ENCODE peak calls at places on chromosomes 1 and 21, in four cellular contexts. One of them, this sample, is unnamed.

GRCh38 chr1:40984066-40984465 is 4.6 kb downstream of the CTPS1 start:
- DNase-seq in CD8-positive, alpha-beta T cell: no peak
- DNase-seq in tibial nerve: no peak
- DNase-seq in brain microvascular endothelial cell: no peak
- DNase-seq in this sample: no peak

GRCh38 chr1:212554401-212554800 is 54.2 kb upstream of the ATF3 start:
- DNase-seq in brain microvascular endothelial cell: no peak
- DNase-seq in tibial nerve: no peak
- DNase-seq in CD8-positive, alpha-beta T cell: no peak
- DNase-seq in this sample: no peak

GRCh38 chr1:216750031-216750627 is 26.9 kb upstream of the ESRRG start:
- DNase-seq in brain microvascular endothelial cell: peak
- DNase-seq in CD8-positive, alpha-beta T cell: no peak
- DNase-seq in tibial nerve: no peak
- DNase-seq in this sample: peak

GRCh38 chr1:27789511-27790154 is 16.6 kb downstream of the STX12 start:
- DNase-seq in tibial nerve: no peak
- DNase-seq in CD8-positive, alpha-beta T cell: no peak
- DNase-seq in brain microvascular endothelial cell: peak
- DNase-seq in this sample: no peak

GRCh38 chr1:234683856-234684632 is 74.1 kb upstream of the IRF2BP2 start:
- DNase-seq in CD8-positive, alpha-beta T cell: no peak
- DNase-seq in tibial nerve: peak
- DNase-seq in brain microvascular endothelial cell: peak
- DNase-seq in this sample: no peak

GRCh38 chr1:231053493-231054162 is 13.6 kb upstream of the FAM89A start:
- DNase-seq in brain microvascular endothelial cell: peak
- DNase-seq in tibial nerve: no peak
- DNase-seq in CD8-positive, alpha-beta T cell: no peak
- DNase-seq in this sample: peak

GRCh38 chr1:6048179-6048867 is 2.6 kb downstream of the KCNAB2 start:
- DNase-seq in brain microvascular endothelial cell: no peak
- DNase-seq in tibial nerve: no peak
- DNase-seq in CD8-positive, alpha-beta T cell: no peak
- DNase-seq in this sample: no peak

GRCh38 chr1:45809761-45810160 is 6.3 kb downstream of the MAST2 start:
- DNase-seq in tibial nerve: no peak
- DNase-seq in brain microvascular endothelial cell: no peak
- DNase-seq in CD8-positive, alpha-beta T cell: no peak
- DNase-seq in this sample: no peak

GRCh38 chr1:79235221-79236002 is 228.9 kb upstream of the ADGRL4 start:
- DNase-seq in CD8-positive, alpha-beta T cell: no peak
- DNase-seq in brain microvascular endothelial cell: no peak
- DNase-seq in tibial nerve: no peak
- DNase-seq in this sample: no peak

GRCh38 chr1:171881466-171881865 is 40.2 kb downstream of the DNM3 start:
- DNase-seq in tibial nerve: no peak
- DNase-seq in brain microvascular endothelial cell: no peak
- DNase-seq in CD8-positive, alpha-beta T cell: no peak
- DNase-seq in this sample: no peak

GRCh38 chr1:212288614-212289013 is 3.4 kb downstream of the PPP2R5A start:
- DNase-seq in CD8-positive, alpha-beta T cell: no peak
- DNase-seq in brain microvascular endothelial cell: no peak
- DNase-seq in tibial nerve: no peak
- DNase-seq in this sample: no peak

GRCh38 chr1:83860506-83861221 is 138.3 kb downstream of the TTLL7 start:
- DNase-seq in CD8-positive, alpha-beta T cell: peak
- DNase-seq in tibial nerve: peak
- DNase-seq in brain microvascular endothelial cell: peak
- DNase-seq in this sample: peak

GRCh38 chr1:43582162-43582566 is 51.5 kb downstream of the PTPRF start:
- DNase-seq in tibial nerve: no peak
- DNase-seq in brain microvascular endothelial cell: peak
- DNase-seq in CD8-positive, alpha-beta T cell: no peak
- DNase-seq in this sample: peak

GRCh38 chr1:24021403-24022266 is 41.5 kb upstream of the SRSF10 start:
- DNase-seq in CD8-positive, alpha-beta T cell: no peak
- DNase-seq in tibial nerve: no peak
- DNase-seq in brain microvascular endothelial cell: no peak
- DNase-seq in this sample: no peak

GRCh38 chr1:153483776-153484175 is 23.3 kb upstream of the S100A7 start:
- DNase-seq in brain microvascular endothelial cell: no peak
- DNase-seq in tibial nerve: no peak
- DNase-seq in CD8-positive, alpha-beta T cell: no peak
- DNase-seq in this sample: no peak

GRCh38 chr1:234874291-234875288 is 254.0 kb downstream of the TOMM20 start:
- DNase-seq in tibial nerve: no peak
- DNase-seq in CD8-positive, alpha-beta T cell: no peak
- DNase-seq in brain microvascular endothelial cell: no peak
- DNase-seq in this sample: no peak

GRCh38 chr1:93051961-93052360 is 27.1 kb upstream of the MTF2 start:
- DNase-seq in tibial nerve: no peak
- DNase-seq in CD8-positive, alpha-beta T cell: no peak
- DNase-seq in brain microvascular endothelial cell: no peak
- DNase-seq in this sample: no peak

GRCh38 chr1:158794247-158794646 is 13.2 kb upstream of the OR6N2 start:
- DNase-seq in tibial nerve: no peak
- DNase-seq in CD8-positive, alpha-beta T cell: no peak
- DNase-seq in brain microvascular endothelial cell: no peak
- DNase-seq in this sample: no peak

GRCh38 chr1:227938911-227939790 is 8.6 kb downstream of the WNT9A start:
- DNase-seq in brain microvascular endothelial cell: no peak
- DNase-seq in CD8-positive, alpha-beta T cell: no peak
- DNase-seq in tibial nerve: peak
- DNase-seq in this sample: no peak

GRCh38 chr1:80778094-80778840 is 1022.5 kb upstream of the ADGRL2 start:
- DNase-seq in tibial nerve: no peak
- DNase-seq in brain microvascular endothelial cell: no peak
- DNase-seq in CD8-positive, alpha-beta T cell: no peak
- DNase-seq in this sample: no peak

GRCh38 chr1:44048816-44049215 is 17.6 kb upstream of the SLC6A9 start:
- DNase-seq in brain microvascular endothelial cell: peak
- DNase-seq in tibial nerve: no peak
- DNase-seq in CD8-positive, alpha-beta T cell: no peak
- DNase-seq in this sample: no peak

GRCh38 chr21:44926364-44927101 is 5.8 kb upstream of the ITGB2 start:
- DNase-seq in brain microvascular endothelial cell: no peak
- DNase-seq in CD8-positive, alpha-beta T cell: no peak
- DNase-seq in tibial nerve: no peak
- DNase-seq in this sample: peak

GRCh38 chr1:156082111-156083091 is at the start of gene MEX3A:
- DNase-seq in CD8-positive, alpha-beta T cell: no peak
- DNase-seq in brain microvascular endothelial cell: peak
- DNase-seq in tibial nerve: no peak
- DNase-seq in this sample: peak

GRCh38 chr1:6603851-6604558 is 1.3 kb upstream of the KLHL21 start:
- DNase-seq in tibial nerve: peak
- DNase-seq in CD8-positive, alpha-beta T cell: no peak
- DNase-seq in brain microvascular endothelial cell: peak
- DNase-seq in this sample: no peak

GRCh38 chr1:42142894-42143675 is 10.1 kb upstream of the GUCA2B start:
- DNase-seq in brain microvascular endothelial cell: no peak
- DNase-seq in CD8-positive, alpha-beta T cell: no peak
- DNase-seq in tibial nerve: no peak
- DNase-seq in this sample: no peak

GRCh38 chr1:39394598-39394997 is 96.8 kb upstream of the BMP8A start:
- DNase-seq in brain microvascular endothelial cell: no peak
- DNase-seq in tibial nerve: no peak
- DNase-seq in CD8-positive, alpha-beta T cell: no peak
- DNase-seq in this sample: no peak

GRCh38 chr1:161192476-161193465 is 6.1 kb downstream of the ADAMTS4 start:
- DNase-seq in tibial nerve: no peak
- DNase-seq in brain microvascular endothelial cell: peak
- DNase-seq in CD8-positive, alpha-beta T cell: peak
- DNase-seq in this sample: no peak

GRCh38 chr1:176854725-176855433 is 309.6 kb downstream of the ASTN1 start:
- DNase-seq in brain microvascular endothelial cell: no peak
- DNase-seq in tibial nerve: no peak
- DNase-seq in CD8-positive, alpha-beta T cell: no peak
- DNase-seq in this sample: no peak

GRCh38 chr1:75034376-75034775 is 99.8 kb upstream of the LHX8 start:
- DNase-seq in brain microvascular endothelial cell: no peak
- DNase-seq in tibial nerve: no peak
- DNase-seq in CD8-positive, alpha-beta T cell: no peak
- DNase-seq in this sample: no peak

GRCh38 chr1:26378088-26378878 is 5.7 kb upstream of the ZNF683 start:
- DNase-seq in tibial nerve: no peak
- DNase-seq in CD8-positive, alpha-beta T cell: peak
- DNase-seq in brain microvascular endothelial cell: peak
- DNase-seq in this sample: no peak

GRCh38 chr21:35711213-35711612 is 349.1 kb downstream of the SETD4 start:
- DNase-seq in brain microvascular endothelial cell: no peak
- DNase-seq in CD8-positive, alpha-beta T cell: no peak
- DNase-seq in tibial nerve: no peak
- DNase-seq in this sample: no peak

GRCh38 chr1:20530901-20531300 is 21.5 kb upstream of the FAM43B start:
- DNase-seq in CD8-positive, alpha-beta T cell: no peak
- DNase-seq in brain microvascular endothelial cell: no peak
- DNase-seq in tibial nerve: no peak
- DNase-seq in this sample: no peak

GRCh38 chr1:245245021-245245667 is 90.4 kb downstream of the KIF26B start:
- DNase-seq in brain microvascular endothelial cell: no peak
- DNase-seq in tibial nerve: no peak
- DNase-seq in CD8-positive, alpha-beta T cell: no peak
- DNase-seq in this sample: no peak

GRCh38 chr1:218616681-218617080 is 271.5 kb downstream of the TGFB2 start:
- DNase-seq in brain microvascular endothelial cell: no peak
- DNase-seq in tibial nerve: no peak
- DNase-seq in CD8-positive, alpha-beta T cell: no peak
- DNase-seq in this sample: no peak

GRCh38 chr1:220326578-220326977 is 54.3 kb upstream of the RAB3GAP2 start:
- DNase-seq in brain microvascular endothelial cell: peak
- DNase-seq in tibial nerve: no peak
- DNase-seq in CD8-positive, alpha-beta T cell: no peak
- DNase-seq in this sample: no peak

GRCh38 chr1:39646232-39647081 is 7.0 kb upstream of the HEYL start:
- DNase-seq in CD8-positive, alpha-beta T cell: no peak
- DNase-seq in tibial nerve: peak
- DNase-seq in brain microvascular endothelial cell: peak
- DNase-seq in this sample: no peak

GRCh38 chr1:65393345-65393744 is 27.1 kb upstream of the LEPR start:
- DNase-seq in brain microvascular endothelial cell: peak
- DNase-seq in tibial nerve: no peak
- DNase-seq in CD8-positive, alpha-beta T cell: no peak
- DNase-seq in this sample: no peak

GRCh38 chr1:116763787-116764465 is 9.7 kb downstream of the CD2 start:
- DNase-seq in brain microvascular endothelial cell: no peak
- DNase-seq in CD8-positive, alpha-beta T cell: no peak
- DNase-seq in tibial nerve: no peak
- DNase-seq in this sample: no peak

GRCh38 chr1:41539999-41540398 is 55.5 kb upstream of the EDN2 start:
- DNase-seq in brain microvascular endothelial cell: no peak
- DNase-seq in CD8-positive, alpha-beta T cell: no peak
- DNase-seq in tibial nerve: no peak
- DNase-seq in this sample: no peak

GRCh38 chr1:52727114-52727586 is 897 bp downstream of the ZYG11B start:
- DNase-seq in tibial nerve: no peak
- DNase-seq in CD8-positive, alpha-beta T cell: no peak
- DNase-seq in brain microvascular endothelial cell: no peak
- DNase-seq in this sample: no peak
- TF ChIP-seq CTCF in tibial nerve: no peak
- TF ChIP-seq CTCF in CD8-positive, alpha-beta T cell: no peak
- TF ChIP-seq CTCF in brain microvascular endothelial cell: no peak
- TF ChIP-seq CTCF in this sample: no peak

GRCh38 chr1:91502882-91503184 is 2.2 kb downstream of the CDC7 start:
- DNase-seq in CD8-positive, alpha-beta T cell: no peak
- DNase-seq in brain microvascular endothelial cell: peak
- DNase-seq in tibial nerve: no peak
- DNase-seq in this sample: no peak
- H3K4me3 ChIP-seq in CD8-positive, alpha-beta T cell: no peak
- H3K4me3 ChIP-seq in brain microvascular endothelial cell: no peak
- H3K4me3 ChIP-seq in tibial nerve: no peak
- H3K4me3 ChIP-seq in this sample: no peak

GRCh38 chr1:22043175-22043769 is 9.2 kb upstream of the CDC42 start:
- DNase-seq in brain microvascular endothelial cell: no peak
- DNase-seq in tibial nerve: no peak
- DNase-seq in CD8-positive, alpha-beta T cell: no peak
- DNase-seq in this sample: no peak

GRCh38 chr1:22037520-22037919 is 15.0 kb upstream of the CDC42 start:
- DNase-seq in brain microvascular endothelial cell: no peak
- DNase-seq in tibial nerve: no peak
- DNase-seq in CD8-positive, alpha-beta T cell: no peak
- DNase-seq in this sample: no peak

GRCh38 chr1:22041505-22041904 is 11.0 kb upstream of the CDC42 start:
- DNase-seq in brain microvascular endothelial cell: no peak
- DNase-seq in CD8-positive, alpha-beta T cell: no peak
- DNase-seq in tibial nerve: no peak
- DNase-seq in this sample: no peak

GRCh38 chr1:22039594-22040347 is 12.7 kb upstream of the CDC42 start:
- DNase-seq in CD8-positive, alpha-beta T cell: peak
- DNase-seq in brain microvascular endothelial cell: no peak
- DNase-seq in tibial nerve: no peak
- DNase-seq in this sample: no peak

DNA sequence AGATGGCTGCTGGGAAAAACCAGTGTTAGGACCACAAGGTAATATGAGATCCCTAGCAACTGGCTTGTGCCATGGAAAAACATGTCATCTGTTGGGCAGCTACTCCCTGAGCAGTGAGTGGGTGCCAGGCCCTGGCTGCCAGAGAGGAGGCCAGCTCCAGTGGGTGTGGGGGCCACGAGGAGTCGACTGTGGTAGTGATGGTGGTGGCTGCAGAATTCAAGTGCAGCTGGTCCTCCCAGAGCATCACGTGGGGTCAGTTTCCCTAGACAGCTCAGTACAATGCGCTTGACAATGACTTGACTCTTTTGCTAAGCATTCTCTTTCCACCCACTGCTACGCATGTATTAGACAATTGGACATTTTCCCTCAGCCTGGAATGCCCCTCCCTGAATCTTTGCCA is 14.5 kb upstream of the CDC42 start:
- DNase-seq in brain microvascular endothelial cell: no peak
- DNase-seq in CD8-positive, alpha-beta T cell: no peak
- DNase-seq in tibial nerve: no peak
- DNase-seq in this sample: peak
- H3K27ac ChIP-seq in brain microvascular endothelial cell: no peak
- H3K27ac ChIP-seq in CD8-positive, alpha-beta T cell: no peak
- H3K27ac ChIP-seq in tibial nerve: peak
- H3K27ac ChIP-seq in this sample: peak

GRCh38 chr1:48718116-48718630 is 58.5 kb downstream of the BEND5 start:
- DNase-seq in brain microvascular endothelial cell: no peak
- DNase-seq in tibial nerve: no peak
- DNase-seq in CD8-positive, alpha-beta T cell: no peak
- DNase-seq in this sample: no peak
- TF ChIP-seq CTCF in brain microvascular endothelial cell: no peak
- TF ChIP-seq CTCF in tibial nerve: no peak
- TF ChIP-seq CTCF in CD8-positive, alpha-beta T cell: no peak
- TF ChIP-seq CTCF in this sample: no peak

This sample was measured in dorsolateral prefrontal cortex.